ENCODE peak calls at places on chromosomes 2 and 18, in five cellular contexts. Q is ovary, D is transverse colon, A is uterus, F is PC-9. P is an unnamed sample.
A peak's percentile ranks its signal among the peaks of the same experiment; 100 is the strongest.

GRCh38 chr18:24995056-24995455 is 356.9 kb downstream of the ZNF521 start:
- DNase-seq in Q (no peak), D (no peak), A (no peak), F (no peak), P (no peak)

GRCh38 chr2:158726906-158727592 is 68.1 kb upstream of the DAPL1 start:
- DNase-seq in Q (no peak), D (no peak), A (no peak), F (no peak), P (peak; percentile 25)

GRCh38 chr2:1049691-1050090 is 99.0 kb downstream of the SNTG2 start:
- DNase-seq in Q (no peak), D (no peak), A (no peak), F (no peak), P (no peak)

GRCh38 chr2:25960920-25961319 is 21.4 kb downstream of the KIF3C start:
- DNase-seq in Q (no peak), D (no peak), A (no peak), F (no peak), P (no peak)

GRCh38 chr2:101341421-101341820 is 32.9 kb upstream of the RNF149 start:
- DNase-seq in Q (no peak), D (no peak), A (no peak), F (no peak), P (no peak)

GRCh38 chr2:46847185-46847710 is 68.4 kb downstream of the MCFD2 start:
- DNase-seq in Q (peak; percentile 98), D (peak; percentile 96), A (peak; percentile 98), F (peak; percentile 97), P (peak; percentile 98)

GRCh38 chr18:48949051-48949605 is 1.6 kb downstream of the SMAD7 start:
- DNase-seq in Q (peak; percentile 68), D (peak; percentile 82), A (no peak), F (no peak), P (peak; percentile 78)

GRCh38 chr2:62465741-62466500 is 40.1 kb downstream of the TMEM17 start:
- DNase-seq in Q (no peak), D (no peak), A (no peak), F (no peak), P (no peak)

GRCh38 chr2:202104286-202104870 is 31.3 kb downstream of the KIAA2012 start:
- DNase-seq in Q (no peak), D (peak; percentile 57), A (peak; percentile 24), F (peak; percentile 39), P (peak; percentile 46)

GRCh38 chr2:20192781-20193180 is 32.1 kb downstream of the SDC1 start:
- DNase-seq in Q (no peak), D (no peak), A (no peak), F (no peak), P (no peak)

GRCh38 chr2:238176565-238176964 is 17.8 kb downstream of the ERFE start:
- DNase-seq in Q (no peak), D (no peak), A (no peak), F (no peak), P (no peak)

GRCh38 chr18:9595197-9595596 is 19.2 kb downstream of the PPP4R1 start:
- DNase-seq in Q (no peak), D (no peak), A (no peak), F (no peak), P (peak; percentile 85)

GRCh38 chr2:26172866-26173595 is at the start of gene GAREM2:
- DNase-seq in Q (no peak), D (no peak), A (no peak), F (no peak), P (no peak)

GRCh38 chr2:95331606-95332005 is 34.5 kb downstream of the KCNIP3 start:
- DNase-seq in Q (no peak), D (no peak), A (no peak), F (no peak), P (no peak)

GRCh38 chr2:95332036-95332435 is 34.9 kb downstream of the KCNIP3 start:
- DNase-seq in Q (no peak), D (no peak), A (no peak), F (no peak), P (no peak)

GRCh38 chr2:95334916-95335641 is 37.9 kb downstream of the KCNIP3 start:
- DNase-seq in Q (no peak), D (no peak), A (no peak), F (no peak), P (no peak)

GRCh38 chr2:95333888-95334338 is 36.8 kb downstream of the KCNIP3 start:
- DNase-seq in Q (no peak), D (peak; percentile 73), A (peak; percentile 84), F (no peak), P (no peak)

GRCh38 chr2:95333056-95333455 is 35.9 kb downstream of the KCNIP3 start:
- DNase-seq in Q (no peak), D (no peak), A (no peak), F (no peak), P (no peak)
- H3K27ac ChIP-seq in Q (no peak overlapping the region), D (peak overlapping the region; percentile 67), A (no peak overlapping the region), F (no peak overlapping the region), P (no peak overlapping the region)

GRCh38 chr2:99928472-99929053 is 213.8 kb downstream of the AFF3 start:
- DNase-seq in Q (no peak), D (no peak), A (no peak), F (no peak), P (no peak)

GRCh38 chr2:99921903-99922302 is 220.5 kb downstream of the AFF3 start:
- DNase-seq in Q (no peak), D (no peak), A (no peak), F (no peak), P (no peak)

GRCh38 chr2:99926986-99927385 is 215.4 kb downstream of the AFF3 start:
- DNase-seq in Q (no peak), D (no peak), A (no peak), F (no peak), P (no peak)

GRCh38 chr2:99922664-99923063 is 219.7 kb downstream of the AFF3 start:
- DNase-seq in Q (no peak), D (no peak), A (no peak), F (no peak), P (no peak)

GRCh38 chr2:99925960-99926359 is 216.4 kb downstream of the AFF3 start:
- DNase-seq in Q (no peak), D (no peak), A (no peak), F (no peak), P (no peak)
- H3K4me1 ChIP-seq in Q (no peaks in the 10 kb centered on the region), D (no peaks in the 10 kb centered on the region), A (no peaks in the 10 kb centered on the region), F (no peaks in the 10 kb centered on the region), P (no peaks in the 10 kb centered on the region)

DNA sequence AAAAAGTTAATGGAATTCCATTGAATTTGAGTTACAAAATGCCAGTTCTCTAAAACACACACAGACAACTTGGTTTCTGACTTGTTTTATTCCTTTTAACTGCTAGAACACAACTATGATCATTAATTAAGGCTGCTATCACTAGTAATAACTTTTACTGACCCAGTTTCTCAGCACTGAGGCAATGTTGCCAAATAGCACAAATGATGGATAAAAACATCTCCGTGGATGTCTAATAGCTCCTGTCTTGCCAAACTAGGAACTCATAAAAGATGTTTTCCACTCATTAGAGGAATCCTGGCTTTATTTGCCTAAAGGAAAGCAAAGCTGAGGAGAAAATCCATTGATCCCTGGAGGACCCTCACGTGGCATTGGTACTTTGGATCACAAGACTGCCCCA is 96.2 kb upstream of the ZNF397 start:
- DNase-seq in Q (no peak), D (no peak), A (peak; percentile 44), F (no peak), P (no peak)
- H3K27ac ChIP-seq in Q (no peak overlapping the region), D (peak overlapping the region; percentile 24), A (peak overlapping the region; percentile 79), F (no peak overlapping the region), P (no peak overlapping the region)

GRCh38 chr2:10382313-10383061 is 65.6 kb downstream of the ODC1 start:
- DNase-seq in Q (no peak), D (peak; percentile 65), A (no peak), F (no peak), P (peak; percentile 70)
- H3K4me1 ChIP-seq in Q (no peaks in the 10 kb centered on the region), D (peaks cover 36% of the 10 kb centered on the region), A (peaks cover 19% of the 10 kb centered on the region), F (peaks cover 20% of the 10 kb centered on the region), P (peaks cover 7% of the 10 kb centered on the region)

GRCh38 chr2:203744091-203744490 is 37.7 kb downstream of the CD28 start:
- DNase-seq in Q (no peak), D (no peak), A (no peak), F (no peak), P (no peak)

GRCh38 chr2:203745267-203745666 is 38.8 kb downstream of the CD28 start:
- DNase-seq in Q (no peak), D (no peak), A (no peak), F (no peak), P (no peak)

GRCh38 chr2:203741566-203741965 is 35.1 kb downstream of the CD28 start:
- DNase-seq in Q (no peak), D (no peak), A (no peak), F (no peak), P (no peak)

GRCh38 chr2:203740741-203741363 is 34.4 kb downstream of the CD28 start:
- DNase-seq in Q (no peak), D (no peak), A (no peak), F (no peak), P (peak; percentile 9)

GRCh38 chr2:203743441-203743932 is 37.0 kb downstream of the CD28 start:
- DNase-seq in Q (no peak), D (no peak), A (no peak), F (no peak), P (no peak)
- H3K27ac ChIP-seq in Q (no peak overlapping the region), D (no peak overlapping the region), A (no peak overlapping the region), F (no peak overlapping the region), P (no peak overlapping the region)

DNA sequence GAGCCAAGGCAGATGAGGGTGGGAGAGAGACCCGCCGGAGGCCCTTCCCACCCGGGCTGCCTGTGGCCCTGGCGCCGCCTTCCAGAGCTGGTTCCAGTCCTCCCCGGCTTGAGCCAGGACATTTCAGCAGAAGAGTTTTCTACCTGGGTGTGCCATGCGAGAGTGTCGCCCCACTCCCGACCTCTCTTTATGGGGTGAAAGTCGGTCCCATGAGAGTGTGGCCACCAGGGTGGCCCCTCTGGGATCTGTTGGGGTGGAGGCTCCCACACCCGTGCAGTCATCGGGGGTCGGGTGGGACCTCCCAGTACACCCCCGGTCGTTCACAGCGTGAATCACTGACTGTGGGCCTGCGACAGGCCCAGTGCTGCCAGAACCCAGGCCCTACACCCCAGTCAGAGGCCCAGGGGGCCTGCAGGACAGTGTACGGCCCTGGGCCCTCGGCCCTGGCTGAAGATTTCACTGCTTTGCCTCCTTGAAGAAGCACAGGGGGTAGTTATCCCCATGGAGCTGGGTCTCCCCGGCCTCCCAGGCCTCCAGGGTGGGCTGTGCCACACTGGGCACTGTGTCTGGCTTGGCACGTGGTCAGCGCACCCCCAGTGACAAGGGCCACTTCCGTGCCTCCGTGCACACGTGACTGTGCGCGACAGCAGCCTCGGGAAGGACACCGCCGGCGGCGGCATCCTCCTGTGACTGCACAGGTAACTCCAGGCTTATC is 5.9 kb downstream of the NFATC1 start:
- DNase-seq in Q (peak; percentile 52), D (no peak), A (no peak), F (no peak), P (no peak)
- H3K4me1 ChIP-seq in Q (peaks cover 7% of the 10 kb centered on the region), D (peaks cover 45% of the 10 kb centered on the region), A (no peaks in the 10 kb centered on the region), F (peaks cover 10% of the 10 kb centered on the region), P (no peaks in the 10 kb centered on the region)

DNA sequence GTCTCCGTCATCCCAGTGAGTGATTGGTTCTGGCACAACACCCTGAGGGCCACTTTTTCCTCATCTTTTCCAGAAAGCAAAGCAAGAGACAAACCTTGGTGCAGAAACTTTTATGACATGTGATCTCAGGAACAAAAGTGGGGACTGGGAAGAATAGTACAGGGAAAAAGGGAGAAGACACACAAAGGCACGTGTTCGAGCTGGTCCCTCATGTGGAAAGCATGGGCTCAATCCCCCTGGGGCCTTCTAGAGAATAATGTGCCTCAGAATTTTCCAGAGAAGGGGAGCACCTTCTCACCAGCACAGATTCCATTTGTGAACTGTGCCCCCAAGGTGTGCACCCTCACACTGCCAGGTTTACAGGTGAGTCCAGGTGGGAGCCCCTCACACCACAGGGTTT is 312.6 kb downstream of the FBXO15 start:
- DNase-seq in Q (no peak), D (no peak), A (no peak), F (no peak), P (no peak)
- H3K27ac ChIP-seq in Q (no peak overlapping the region), D (no peak overlapping the region), A (no peak overlapping the region), F (no peak overlapping the region), P (no peak overlapping the region)